ENCODE peak calls at places on chromosomes 4 and X, in five cellular contexts. One of them, this sample, is unnamed.

GRCh38 chrX:103687696-103688191 is 1.2 kb upstream of the MORF4L2 start:
- DNase-seq in fibroblast of the conjunctiva: peak
- DNase-seq in activated CD8-positive, alpha-beta memory T cell treated with anti-CD3 and anti-CD28 coated beads for 48 hours: peak
- DNase-seq in activated T-helper 1 cell treated with Interleukin-2 at 50 U/mL for 16 hours: peak
- DNase-seq in pancreas: peak
- DNase-seq in this sample: peak

GRCh38 chr4:61336911-61337310 is 136.8 kb downstream of the ADGRL3 start:
- DNase-seq in fibroblast of the conjunctiva: no peak
- DNase-seq in activated CD8-positive, alpha-beta memory T cell treated with anti-CD3 and anti-CD28 coated beads for 48 hours: no peak
- DNase-seq in activated T-helper 1 cell treated with Interleukin-2 at 50 U/mL for 16 hours: no peak
- DNase-seq in pancreas: peak
- DNase-seq in this sample: no peak

GRCh38 chr4:167831853-167832252 is 260.5 kb upstream of the ANXA10 start:
- DNase-seq in fibroblast of the conjunctiva: no peak
- DNase-seq in activated CD8-positive, alpha-beta memory T cell treated with anti-CD3 and anti-CD28 coated beads for 48 hours: no peak
- DNase-seq in activated T-helper 1 cell treated with Interleukin-2 at 50 U/mL for 16 hours: no peak
- DNase-seq in pancreas: no peak
- DNase-seq in this sample: no peak

GRCh38 chr4:78720151-78720726 is 55.9 kb upstream of the BMP2K start:
- DNase-seq in fibroblast of the conjunctiva: no peak
- DNase-seq in activated CD8-positive, alpha-beta memory T cell treated with anti-CD3 and anti-CD28 coated beads for 48 hours: no peak
- DNase-seq in activated T-helper 1 cell treated with Interleukin-2 at 50 U/mL for 16 hours: no peak
- DNase-seq in pancreas: no peak
- DNase-seq in this sample: no peak

GRCh38 chr4:1642196-1642951 is 41.7 kb downstream of the FAM53A start:
- DNase-seq in fibroblast of the conjunctiva: no peak
- DNase-seq in activated CD8-positive, alpha-beta memory T cell treated with anti-CD3 and anti-CD28 coated beads for 48 hours: no peak
- DNase-seq in activated T-helper 1 cell treated with Interleukin-2 at 50 U/mL for 16 hours: no peak
- DNase-seq in pancreas: no peak
- DNase-seq in this sample: no peak

GRCh38 chrX:98371994-98372393 is 1488.3 kb downstream of the RPA4 start:
- DNase-seq in fibroblast of the conjunctiva: no peak
- DNase-seq in activated CD8-positive, alpha-beta memory T cell treated with anti-CD3 and anti-CD28 coated beads for 48 hours: no peak
- DNase-seq in activated T-helper 1 cell treated with Interleukin-2 at 50 U/mL for 16 hours: no peak
- DNase-seq in pancreas: no peak
- DNase-seq in this sample: no peak

GRCh38 chr4:6217716-6218381 is 17.5 kb upstream of the JAKMIP1 start:
- DNase-seq in fibroblast of the conjunctiva: no peak
- DNase-seq in activated CD8-positive, alpha-beta memory T cell treated with anti-CD3 and anti-CD28 coated beads for 48 hours: no peak
- DNase-seq in activated T-helper 1 cell treated with Interleukin-2 at 50 U/mL for 16 hours: no peak
- DNase-seq in pancreas: no peak
- DNase-seq in this sample: no peak

GRCh38 chr4:39712819-39713607 is 15.1 kb downstream of the UBE2K start:
- DNase-seq in fibroblast of the conjunctiva: no peak
- DNase-seq in activated CD8-positive, alpha-beta memory T cell treated with anti-CD3 and anti-CD28 coated beads for 48 hours: no peak
- DNase-seq in activated T-helper 1 cell treated with Interleukin-2 at 50 U/mL for 16 hours: no peak
- DNase-seq in pancreas: no peak
- DNase-seq in this sample: no peak

GRCh38 chr4:52983563-52984303 is 121.6 kb downstream of the RASL11B start:
- DNase-seq in fibroblast of the conjunctiva: peak
- DNase-seq in activated CD8-positive, alpha-beta memory T cell treated with anti-CD3 and anti-CD28 coated beads for 48 hours: no peak
- DNase-seq in activated T-helper 1 cell treated with Interleukin-2 at 50 U/mL for 16 hours: no peak
- DNase-seq in pancreas: no peak
- DNase-seq in this sample: no peak

GRCh38 chrX:56857042-56857441 is 128.0 kb downstream of the NBDY start:
- DNase-seq in fibroblast of the conjunctiva: no peak
- DNase-seq in activated CD8-positive, alpha-beta memory T cell treated with anti-CD3 and anti-CD28 coated beads for 48 hours: no peak
- DNase-seq in activated T-helper 1 cell treated with Interleukin-2 at 50 U/mL for 16 hours: no peak
- DNase-seq in pancreas: no peak
- DNase-seq in this sample: no peak

GRCh38 chr4:14850374-14851097 is 151.7 kb upstream of the CPEB2 start:
- DNase-seq in fibroblast of the conjunctiva: no peak
- DNase-seq in activated CD8-positive, alpha-beta memory T cell treated with anti-CD3 and anti-CD28 coated beads for 48 hours: no peak
- DNase-seq in activated T-helper 1 cell treated with Interleukin-2 at 50 U/mL for 16 hours: no peak
- DNase-seq in pancreas: no peak
- DNase-seq in this sample: no peak

GRCh38 chr4:143405197-143405730 is 68.6 kb downstream of the GAB1 start:
- DNase-seq in fibroblast of the conjunctiva: no peak
- DNase-seq in activated CD8-positive, alpha-beta memory T cell treated with anti-CD3 and anti-CD28 coated beads for 48 hours: no peak
- DNase-seq in activated T-helper 1 cell treated with Interleukin-2 at 50 U/mL for 16 hours: no peak
- DNase-seq in pancreas: no peak
- DNase-seq in this sample: no peak

GRCh38 chrX:136268051-136269048 is 17.1 kb upstream of the MAP7D3 start:
- DNase-seq in fibroblast of the conjunctiva: no peak
- DNase-seq in activated CD8-positive, alpha-beta memory T cell treated with anti-CD3 and anti-CD28 coated beads for 48 hours: no peak
- DNase-seq in activated T-helper 1 cell treated with Interleukin-2 at 50 U/mL for 16 hours: peak
- DNase-seq in pancreas: peak
- DNase-seq in this sample: peak

GRCh38 chrX:148915474-148915873 is 415.1 kb downstream of the AFF2 start:
- DNase-seq in fibroblast of the conjunctiva: no peak
- DNase-seq in activated CD8-positive, alpha-beta memory T cell treated with anti-CD3 and anti-CD28 coated beads for 48 hours: no peak
- DNase-seq in activated T-helper 1 cell treated with Interleukin-2 at 50 U/mL for 16 hours: no peak
- DNase-seq in pancreas: no peak
- DNase-seq in this sample: no peak

GRCh38 chr4:122665148-122665547 is 44.3 kb upstream of the IL21 start:
- DNase-seq in fibroblast of the conjunctiva: no peak
- DNase-seq in activated CD8-positive, alpha-beta memory T cell treated with anti-CD3 and anti-CD28 coated beads for 48 hours: no peak
- DNase-seq in activated T-helper 1 cell treated with Interleukin-2 at 50 U/mL for 16 hours: no peak
- DNase-seq in pancreas: no peak
- DNase-seq in this sample: no peak

GRCh38 chr4:65089666-65090065 is 580.6 kb downstream of the EPHA5 start:
- DNase-seq in fibroblast of the conjunctiva: no peak
- DNase-seq in activated CD8-positive, alpha-beta memory T cell treated with anti-CD3 and anti-CD28 coated beads for 48 hours: no peak
- DNase-seq in activated T-helper 1 cell treated with Interleukin-2 at 50 U/mL for 16 hours: no peak
- DNase-seq in pancreas: no peak
- DNase-seq in this sample: no peak

This sample was measured in DND-41.